ENCODE peak calls at places on chromosomes 1 and 21, in six cellular contexts. E, H, W, O, V and X are unnamed samples.

GRCh38 chr1:51955797-51956527 is 34.5 kb downstream of the RAB3B start:
- DNase-seq in E (no peak), H (no peak), W (no peak), O (peak), V (no peak), X (peak)

GRCh38 chr1:185936641-185937040 is 202.4 kb downstream of the HMCN1 start:
- DNase-seq in E (no peak), H (no peak), W (no peak), O (no peak), V (no peak), X (no peak)

GRCh38 chr1:61091455-61091854 is 9.1 kb downstream of the NFIA start:
- DNase-seq in E (no peak), H (no peak), W (no peak), O (no peak), V (no peak), X (no peak)

GRCh38 chr1:157521056-157521455 is 31.3 kb downstream of the FCRL5 start:
- DNase-seq in E (no peak), H (no peak), W (no peak), O (no peak), V (no peak), X (no peak)

GRCh38 chr1:172906778-172907592 is 143.8 kb downstream of the TNFSF18 start:
- DNase-seq in E (peak), H (peak), W (no peak), O (no peak), V (peak), X (peak)

GRCh38 chr21:44846485-44847260 is 26.8 kb downstream of the PTTG1IP start:
- DNase-seq in E (no peak), H (peak), W (no peak), O (no peak), V (peak), X (no peak)

GRCh38 chr1:164635784-164636729 is 77.1 kb downstream of the PBX1 start:
- DNase-seq in E (no peak), H (peak), W (no peak), O (no peak), V (no peak), X (no peak)

GRCh38 chr1:180919183-180919700 is 6.5 kb downstream of the KIAA1614 start:
- DNase-seq in E (no peak), H (no peak), W (no peak), O (no peak), V (no peak), X (no peak)

GRCh38 chr1:57632401-57632800 is 208.5 kb upstream of the DAB1 start:
- DNase-seq in E (no peak), H (no peak), W (no peak), O (no peak), V (no peak), X (no peak)

GRCh38 chr21:26964379-26964778 is 2.5 kb downstream of the ADAMTS5 start:
- DNase-seq in E (no peak), H (peak), W (no peak), O (no peak), V (no peak), X (no peak)

GRCh38 chr1:56025942-56026341 is 553.4 kb downstream of the PLPP3 start:
- DNase-seq in E (no peak), H (peak), W (no peak), O (no peak), V (no peak), X (no peak)

GRCh38 chr1:201468501-201468843 is 516 bp downstream of the PHLDA3 start:
- DNase-seq in E (no peak), H (no peak), W (no peak), O (no peak), V (no peak), X (no peak)

GRCh38 chr1:75035536-75035935 is 98.7 kb upstream of the LHX8 start:
- DNase-seq in E (no peak), H (no peak), W (no peak), O (no peak), V (no peak), X (no peak)

GRCh38 chr1:87591492-87591891 is 262.8 kb downstream of the LMO4 start:
- DNase-seq in E (no peak), H (no peak), W (no peak), O (no peak), V (no peak), X (no peak)

GRCh38 chr1:209349372-209350324 is 233.9 kb upstream of the CAMK1G start:
- DNase-seq in E (no peak), H (peak), W (no peak), O (no peak), V (no peak), X (no peak)

GRCh38 chr1:178541829-178542553 is 29.1 kb downstream of the TEX35 start:
- DNase-seq in E (no peak), H (no peak), W (peak), O (peak), V (no peak), X (no peak)

GRCh38 chr1:90007979-90008404 is 13.1 kb downstream of the ZNF326 start:
- DNase-seq in E (no peak), H (no peak), W (no peak), O (no peak), V (no peak), X (no peak)

GRCh38 chr21:35041122-35041521 is 8.0 kb downstream of the RUNX1 start:
- DNase-seq in E (no peak), H (no peak), W (no peak), O (peak), V (no peak), X (peak)

GRCh38 chr1:2276803-2277580 is 48.9 kb downstream of the SKI start:
- DNase-seq in E (no peak), H (peak), W (no peak), O (no peak), V (no peak), X (no peak)

GRCh38 chr1:231603598-231604275 is 22.9 kb upstream of the DISC1 start:
- DNase-seq in E (no peak), H (peak), W (peak), O (peak), V (peak), X (peak)

GRCh38 chr21:35394049-35394448 is 344.9 kb upstream of the RUNX1 start:
- DNase-seq in E (no peak), H (no peak), W (no peak), O (no peak), V (no peak), X (no peak)